ENCODE peak calls at places on chromosomes 3 and 15, in four cellular contexts. E is heart left ventricle, O is gastrocnemius medialis, W is mucosa of descending colon. Z is an unnamed sample.

GRCh38 chr3:171838218-171838720 is 4.9 kb upstream of the TMEM212 start:
- DNase-seq in O (peak; percentile 37), E (peak; percentile 56), W (no peak), Z (no peak)

GRCh38 chr3:138833908-138834358 is 795 bp downstream of the PIK3CB start:
- DNase-seq in W (no peak), E (no peak), O (peak; percentile 58), Z (peak; percentile 21)

GRCh38 chr15:64855206-64856000 is 13.7 kb downstream of the PLEKHO2 start:
- DNase-seq in E (no peak), O (no peak), W (no peak), Z (no peak)

GRCh38 chr15:74725241-74725774 is at the start of gene CYP1A1:
- DNase-seq in W (peak; percentile 58), O (no peak), E (peak; percentile 31), Z (no peak)

GRCh38 chr3:140850210-140850955 is 91.3 kb upstream of the SLC25A36 start:
- DNase-seq in E (no peak), O (no peak), W (no peak), Z (no peak)

GRCh38 chr3:187958432-187959003 is 195.4 kb upstream of the LPP start:
- DNase-seq in E (no peak), O (no peak), W (peak; percentile 70), Z (peak; percentile 89)

GRCh38 chr3:101181801-101182200 is 138.6 kb downstream of the IMPG2 start:
- DNase-seq in O (no peak), E (no peak), W (no peak), Z (no peak)

GRCh38 chr3:37064747-37065146 is 71.4 kb downstream of the MLH1 start:
- DNase-seq in O (no peak), E (no peak), W (no peak), Z (no peak)

GRCh38 chr3:121604759-121605158 is 11.6 kb downstream of the FBXO40 start:
- DNase-seq in O (no peak), W (no peak), E (no peak), Z (no peak)

GRCh38 chr3:123799544-123800351 is 84.4 kb downstream of the MYLK start:
- DNase-seq in W (peak; percentile 68), E (no peak), O (no peak), Z (no peak)

GRCh38 chr15:82567661-82568060 is 27.4 kb upstream of the RPS17 start:
- DNase-seq in O (no peak), W (no peak), E (no peak), Z (no peak)

GRCh38 chr3:171791695-171792082 is 18.6 kb downstream of the PLD1 start:
- DNase-seq in W (no peak), E (no peak), O (no peak), Z (no peak)

GRCh38 chr15:38440353-38441129 is 13.4 kb upstream of the FAM98B start:
- DNase-seq in W (no peak), O (peak; percentile 32), E (peak; percentile 30), Z (peak; percentile 47)

GRCh38 chr3:58296269-58296668 is 9.8 kb upstream of the RPP14 start:
- DNase-seq in E (no peak), W (no peak), O (no peak), Z (no peak)

GRCh38 chr15:101114146-101114545 is 137.7 kb downstream of the CHSY1 start:
- DNase-seq in W (no peak), E (no peak), O (no peak), Z (no peak)

GRCh38 chr3:47850062-47850802 is 47.3 kb downstream of the DHX30 start:
- DNase-seq in E (no peak), W (no peak), O (no peak), Z (no peak)

GRCh38 chr15:66886686-66887273 is 178.6 kb upstream of the SMAD3 start:
- DNase-seq in O (no peak), E (peak; percentile 5), W (no peak), Z (no peak)

GRCh38 chr3:169665264-169666078 is 2.0 kb upstream of the MECOM start:
- DNase-seq in O (no peak), E (no peak), W (no peak), Z (no peak)

GRCh38 chr15:47708116-47708515 is 9.2 kb upstream of the SEMA6D start:
- DNase-seq in E (no peak), W (no peak), O (no peak), Z (no peak)

GRCh38 chr3:25910997-25911396 is 121.1 kb downstream of the OXSM start:
- DNase-seq in O (no peak), E (no peak), W (no peak), Z (peak; percentile 34)

GRCh38 chr3:98573231-98573728 is 20.1 kb downstream of the CPOX start:
- DNase-seq in W (no peak), O (no peak), E (no peak), Z (no peak)

GRCh38 chr15:77870195-77871065 is 207.1 kb downstream of the TBC1D2B start:
- DNase-seq in E (peak; percentile 64), W (peak; percentile 61), O (peak; percentile 32), Z (peak; percentile 31)

GRCh38 chr3:3341496-3341895 is 162.0 kb upstream of the CRBN start:
- DNase-seq in W (no peak), E (no peak), O (no peak), Z (no peak)

GRCh38 chr3:177358085-177358967 is 161.0 kb upstream of the TBL1XR1 start:
- DNase-seq in O (peak; percentile 75), W (peak; percentile 87), E (peak; percentile 79), Z (no peak)

GRCh38 chr3:78274475-78275065 is 1234.7 kb downstream of the ROBO2 start:
- DNase-seq in E (no peak), W (no peak), O (no peak), Z (no peak)

GRCh38 chr3:45781271-45781670 is 15.1 kb downstream of the SLC6A20 start:
- DNase-seq in W (no peak), O (no peak), E (no peak), Z (peak; percentile 1)

GRCh38 chr15:64685230-64685886 is 90.0 kb downstream of the RBPMS2 start:
- DNase-seq in O (no peak), W (no peak), E (no peak), Z (no peak)

GRCh38 chr3:54223063-54223462 is 100.7 kb downstream of the CACNA2D3 start:
- DNase-seq in E (no peak), O (no peak), W (no peak), Z (no peak)

GRCh38 chr3:15899438-15899837 is 101.7 kb upstream of the ANKRD28 start:
- DNase-seq in W (no peak), E (no peak), O (no peak), Z (no peak)

GRCh38 chr3:149657458-149657795 is 398 bp downstream of the WWTR1 start:
- DNase-seq in W (no peak), O (peak; percentile 37), E (no peak), Z (no peak)

GRCh38 chr15:58115692-58116091 is 22.5 kb upstream of the AQP9 start:
- DNase-seq in O (no peak), W (no peak), E (no peak), Z (no peak)

DNA sequence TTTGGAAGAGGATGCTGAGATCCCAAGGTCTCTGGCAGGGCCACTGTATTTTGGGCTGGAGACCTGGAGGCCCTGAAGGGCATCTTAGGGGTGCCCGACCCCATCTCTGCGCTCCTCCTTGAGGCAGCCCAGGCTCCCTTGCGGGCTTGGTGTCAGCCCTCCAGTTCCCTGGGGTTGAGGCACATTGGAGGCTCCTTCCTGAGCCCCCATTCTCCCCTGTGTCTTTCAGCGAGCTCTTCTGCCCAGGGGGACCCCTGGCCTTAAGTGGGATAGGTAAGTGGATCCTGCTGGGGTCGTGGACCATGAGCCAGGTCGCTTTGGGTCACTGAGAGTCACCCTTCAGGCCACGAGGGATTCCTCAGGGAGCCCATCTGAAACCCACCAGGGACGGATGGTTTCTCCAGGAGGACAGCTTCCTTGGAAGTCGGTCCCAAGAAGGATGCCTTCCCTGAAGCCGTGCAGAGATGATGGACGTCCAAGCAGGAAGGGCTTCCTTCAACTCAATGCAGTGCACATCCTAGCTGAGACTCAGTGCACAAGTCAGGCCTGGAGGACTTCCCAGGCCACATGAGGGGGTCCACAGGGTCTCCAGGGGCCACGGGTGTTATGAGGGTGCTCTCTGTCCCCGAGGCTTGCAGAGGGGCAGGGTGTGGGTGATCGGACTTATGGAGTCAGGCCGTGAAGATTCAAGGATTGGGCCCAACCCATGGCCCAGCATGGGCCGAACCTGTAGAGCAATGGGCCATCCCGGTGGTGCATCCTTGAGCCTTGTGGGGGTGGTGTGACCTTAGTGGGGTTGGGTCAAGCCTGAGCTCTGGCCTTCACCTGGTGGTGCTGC is 224.3 kb downstream of the SNRPN start:
- DNase-seq in W (peak; percentile 19), E (peak; percentile 4), O (no peak), Z (no peak)
- H3K9me3 ChIP-seq in W (peaks cover 99% of the 10 kb centered on the region), E (peaks cover 25% of the 10 kb centered on the region), O (no peaks in the 10 kb centered on the region), Z (peaks cover 59% of the 10 kb centered on the region)

GRCh38 chr3:195548496-195548895 is 5.4 kb upstream of the PPP1R2 start:
- DNase-seq in W (no peak), E (no peak), O (no peak), Z (no peak)

GRCh38 chr3:195549001-195549400 is 5.9 kb upstream of the PPP1R2 start:
- DNase-seq in O (no peak), E (no peak), W (no peak), Z (no peak)

GRCh38 chr3:195549931-195550519 is 6.9 kb upstream of the PPP1R2 start:
- DNase-seq in O (no peak), E (peak; percentile 32), W (peak; percentile 81), Z (peak; percentile 87)

GRCh38 chr3:195546130-195546560 is 3.0 kb upstream of the PPP1R2 start:
- DNase-seq in W (no peak), O (no peak), E (no peak), Z (no peak)

DNA sequence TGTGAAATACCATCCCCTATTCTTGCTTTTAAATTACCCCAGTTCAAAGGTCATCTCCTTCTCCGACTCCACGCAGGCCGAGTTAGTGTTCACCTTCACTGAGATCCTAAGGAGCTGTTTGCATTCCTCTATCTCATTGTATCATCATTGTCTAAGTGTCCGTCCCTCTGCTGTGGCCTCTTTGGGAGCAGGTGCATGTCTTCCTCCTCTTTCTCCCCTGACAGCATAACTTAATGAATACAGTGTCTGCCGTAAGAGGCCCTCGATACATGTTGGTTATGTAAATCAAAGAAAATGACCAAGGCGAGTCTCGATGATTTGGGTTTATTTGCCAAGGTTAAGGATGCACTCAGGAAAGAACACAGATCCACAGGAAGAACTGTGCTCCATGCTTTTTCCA is 4.9 kb upstream of the PPP1R2 start:
- DNase-seq in W (no peak), E (no peak), O (no peak), Z (no peak)
- H3K4me1 ChIP-seq in W (peaks cover 32% of the 10 kb centered on the region), E (peaks cover 30% of the 10 kb centered on the region), O (peaks cover 34% of the 10 kb centered on the region), Z (peaks cover 59% of the 10 kb centered on the region)

DNA sequence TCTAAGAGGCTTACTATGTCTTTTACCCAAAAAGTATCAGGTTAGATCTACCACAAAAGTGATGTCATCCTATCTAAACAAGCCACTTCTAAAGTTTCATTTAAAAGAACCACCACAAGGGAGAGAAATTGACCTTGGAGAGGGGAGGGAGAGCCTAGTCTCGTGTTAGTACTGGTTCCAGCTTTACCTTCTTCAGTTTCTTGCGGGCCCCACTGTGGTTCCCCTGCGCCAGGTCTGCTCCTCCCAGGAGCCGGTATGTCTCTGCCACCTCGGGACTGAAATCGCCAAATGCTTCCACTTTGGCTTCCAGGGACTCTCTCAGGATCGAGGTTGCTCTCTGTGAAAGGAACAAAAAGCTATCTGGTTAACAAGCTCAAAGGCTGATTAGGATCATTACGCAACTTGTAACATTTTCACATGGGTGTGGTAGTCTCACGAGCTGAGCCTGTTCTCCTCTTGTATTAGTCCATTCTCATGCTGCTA is 51.1 kb downstream of the SYNM start:
- DNase-seq in O (no peak), W (no peak), E (no peak), Z (no peak)
- TF ChIP-seq CTCF in O (no peak), W (no peak), E (no peak), Z (no peak)

GRCh38 chr15:61857169-61857829 is 202.9 kb downstream of the VPS13C start:
- DNase-seq in E (no peak), O (no peak), W (no peak), Z (no peak)

GRCh38 chr15:61856295-61856694 is 204.0 kb downstream of the VPS13C start:
- DNase-seq in O (no peak), E (no peak), W (no peak), Z (no peak)

GRCh38 chr15:61849446-61849845 is 210.8 kb downstream of the VPS13C start:
- DNase-seq in W (no peak), E (no peak), O (no peak), Z (no peak)

GRCh38 chr15:61853195-61853594 is 207.1 kb downstream of the VPS13C start:
- DNase-seq in W (no peak), E (no peak), O (no peak), Z (no peak)
- H3K9me3 ChIP-seq in W (no peaks in the 10 kb centered on the region), E (no peaks in the 10 kb centered on the region), O (no peaks in the 10 kb centered on the region), Z (no peaks in the 10 kb centered on the region)